ENCODE peak calls at places on chromosomes 6 and 20, in six cellular contexts. One of them, this sample, is unnamed. For H3K4me1, the result is how much of the 10 kb centered on the place peaks cover.

GRCh38 chr6:6683964-6684363 is 95.4 kb downstream of the LY86 start:
- DNase-seq in fibroblast of lung: no peak
- DNase-seq in body of pancreas: no peak
- DNase-seq in ovary: no peak
- DNase-seq in cardiac muscle cell: no peak
- DNase-seq in A549: no peak
- DNase-seq in this sample: no peak

GRCh38 chr20:9769954-9770353 is 68.9 kb downstream of the PAK5 start:
- DNase-seq in A549: no peak
- DNase-seq in fibroblast of lung: no peak
- DNase-seq in body of pancreas: no peak
- DNase-seq in ovary: no peak
- DNase-seq in cardiac muscle cell: no peak
- DNase-seq in this sample: no peak

GRCh38 chr6:156933201-156934053 is 156.2 kb downstream of the ARID1B start:
- DNase-seq in cardiac muscle cell: peak
- DNase-seq in fibroblast of lung: no peak
- DNase-seq in body of pancreas: peak
- DNase-seq in ovary: no peak
- DNase-seq in A549: no peak
- DNase-seq in this sample: no peak

GRCh38 chr20:43961541-43962471 is 47.2 kb downstream of the TOX2 start:
- DNase-seq in ovary: no peak
- DNase-seq in cardiac muscle cell: no peak
- DNase-seq in fibroblast of lung: no peak
- DNase-seq in A549: no peak
- DNase-seq in body of pancreas: no peak
- DNase-seq in this sample: no peak

GRCh38 chr6:111096246-111096645 is 8.9 kb downstream of the SLC16A10 start:
- DNase-seq in fibroblast of lung: no peak
- DNase-seq in ovary: no peak
- DNase-seq in body of pancreas: peak
- DNase-seq in cardiac muscle cell: no peak
- DNase-seq in A549: no peak
- DNase-seq in this sample: no peak

GRCh38 chr20:61252601-61253263 is 671 bp downstream of the CDH4 start:
- DNase-seq in body of pancreas: no peak
- DNase-seq in cardiac muscle cell: peak
- DNase-seq in ovary: no peak
- DNase-seq in A549: peak
- DNase-seq in fibroblast of lung: peak
- DNase-seq in this sample: no peak

GRCh38 chr20:42173440-42173839 is 555.3 kb upstream of the CHD6 start:
- DNase-seq in ovary: no peak
- DNase-seq in body of pancreas: no peak
- DNase-seq in fibroblast of lung: no peak
- DNase-seq in cardiac muscle cell: no peak
- DNase-seq in A549: no peak
- DNase-seq in this sample: peak

GRCh38 chr6:95768539-95768938 is 191.2 kb downstream of the MANEA start:
- DNase-seq in fibroblast of lung: no peak
- DNase-seq in cardiac muscle cell: peak
- DNase-seq in body of pancreas: peak
- DNase-seq in A549: no peak
- DNase-seq in ovary: no peak
- DNase-seq in this sample: no peak

GRCh38 chr6:43292341-43292740 is 5.7 kb upstream of the SLC22A7 start:
- DNase-seq in cardiac muscle cell: no peak
- DNase-seq in fibroblast of lung: no peak
- DNase-seq in body of pancreas: no peak
- DNase-seq in ovary: no peak
- DNase-seq in A549: no peak
- DNase-seq in this sample: no peak

GRCh38 chr20:48758206-48758820 is 69.5 kb downstream of the PREX1 start:
- DNase-seq in cardiac muscle cell: no peak
- DNase-seq in A549: no peak
- DNase-seq in ovary: no peak
- DNase-seq in body of pancreas: no peak
- DNase-seq in fibroblast of lung: no peak
- DNase-seq in this sample: peak

GRCh38 chr6:111601875-111602274 is 3.8 kb downstream of the TRAF3IP2 start:
- DNase-seq in cardiac muscle cell: no peak
- DNase-seq in A549: no peak
- DNase-seq in body of pancreas: peak
- DNase-seq in fibroblast of lung: peak
- DNase-seq in ovary: peak
- DNase-seq in this sample: no peak

GRCh38 chr6:16769131-16769985 is 8.1 kb upstream of the ATXN1 start:
- DNase-seq in fibroblast of lung: peak
- DNase-seq in ovary: no peak
- DNase-seq in A549: peak
- DNase-seq in cardiac muscle cell: peak
- DNase-seq in body of pancreas: peak
- DNase-seq in this sample: no peak

GRCh38 chr6:141050470-141050869 is 1082.3 kb upstream of the GJE1 start:
- DNase-seq in body of pancreas: no peak
- DNase-seq in fibroblast of lung: peak
- DNase-seq in cardiac muscle cell: no peak
- DNase-seq in A549: no peak
- DNase-seq in ovary: no peak
- DNase-seq in this sample: no peak

GRCh38 chr20:2285618-2286017 is 10.2 kb upstream of the TGM3 start:
- DNase-seq in body of pancreas: no peak
- DNase-seq in fibroblast of lung: no peak
- DNase-seq in ovary: no peak
- DNase-seq in cardiac muscle cell: no peak
- DNase-seq in A549: no peak
- DNase-seq in this sample: no peak

GRCh38 chr6:133756046-133756445 is 132.9 kb upstream of the TCF21 start:
- DNase-seq in ovary: no peak
- DNase-seq in fibroblast of lung: peak
- DNase-seq in body of pancreas: no peak
- DNase-seq in A549: no peak
- DNase-seq in cardiac muscle cell: no peak
- DNase-seq in this sample: no peak

GRCh38 chr6:69578366-69578890 is 218.4 kb downstream of the LMBRD1 start:
- DNase-seq in ovary: no peak
- DNase-seq in cardiac muscle cell: no peak
- DNase-seq in A549: no peak
- DNase-seq in fibroblast of lung: peak
- DNase-seq in body of pancreas: no peak
- DNase-seq in this sample: no peak

GRCh38 chr6:88298446-88298845 is 132.3 kb upstream of the CNR1 start:
- DNase-seq in fibroblast of lung: no peak
- DNase-seq in body of pancreas: no peak
- DNase-seq in A549: no peak
- DNase-seq in cardiac muscle cell: no peak
- DNase-seq in ovary: no peak
- DNase-seq in this sample: no peak

GRCh38 chr20:32463642-32464400 is 105.7 kb downstream of the ASXL1 start:
- DNase-seq in ovary: no peak
- DNase-seq in body of pancreas: peak
- DNase-seq in A549: no peak
- DNase-seq in cardiac muscle cell: peak
- DNase-seq in fibroblast of lung: no peak
- DNase-seq in this sample: no peak

GRCh38 chr6:49225471-49225870 is 237.6 kb downstream of the MMUT start:
- DNase-seq in cardiac muscle cell: no peak
- DNase-seq in A549: no peak
- DNase-seq in fibroblast of lung: no peak
- DNase-seq in body of pancreas: no peak
- DNase-seq in ovary: no peak
- DNase-seq in this sample: no peak

GRCh38 chr6:108653864-108654402 is 93.2 kb downstream of the FOXO3 start:
- DNase-seq in body of pancreas: peak
- DNase-seq in fibroblast of lung: peak
- DNase-seq in A549: no peak
- DNase-seq in cardiac muscle cell: no peak
- DNase-seq in ovary: peak
- DNase-seq in this sample: peak
- H3K4me1 ChIP-seq in body of pancreas: half or more
- H3K4me1 ChIP-seq in fibroblast of lung: half or more
- H3K4me1 ChIP-seq in A549: under half
- H3K4me1 ChIP-seq in cardiac muscle cell: under half
- H3K4me1 ChIP-seq in ovary: under half
- H3K4me1 ChIP-seq in this sample: half or more

GRCh38 chr6:56514395-56514794 is 128.3 kb downstream of the DST start:
- DNase-seq in fibroblast of lung: no peak
- DNase-seq in ovary: no peak
- DNase-seq in body of pancreas: no peak
- DNase-seq in cardiac muscle cell: no peak
- DNase-seq in A549: no peak
- DNase-seq in this sample: no peak

GRCh38 chr6:56516003-56516402 is 126.7 kb downstream of the DST start:
- DNase-seq in body of pancreas: no peak
- DNase-seq in fibroblast of lung: no peak
- DNase-seq in cardiac muscle cell: no peak
- DNase-seq in ovary: no peak
- DNase-seq in A549: no peak
- DNase-seq in this sample: no peak

GRCh38 chr6:56511591-56511990 is 131.1 kb downstream of the DST start:
- DNase-seq in fibroblast of lung: no peak
- DNase-seq in body of pancreas: no peak
- DNase-seq in A549: no peak
- DNase-seq in ovary: no peak
- DNase-seq in cardiac muscle cell: no peak
- DNase-seq in this sample: no peak

GRCh38 chr6:56515081-56515905 is 127.4 kb downstream of the DST start:
- DNase-seq in A549: no peak
- DNase-seq in body of pancreas: peak
- DNase-seq in fibroblast of lung: no peak
- DNase-seq in ovary: no peak
- DNase-seq in cardiac muscle cell: no peak
- DNase-seq in this sample: no peak

GRCh38 chr6:56513631-56514030 is 129.1 kb downstream of the DST start:
- DNase-seq in ovary: no peak
- DNase-seq in A549: no peak
- DNase-seq in fibroblast of lung: peak
- DNase-seq in body of pancreas: no peak
- DNase-seq in cardiac muscle cell: no peak
- DNase-seq in this sample: no peak
- H3K27ac ChIP-seq in ovary: no peak
- H3K27ac ChIP-seq in A549: no peak
- H3K27ac ChIP-seq in fibroblast of lung: no peak
- H3K27ac ChIP-seq in body of pancreas: no peak
- H3K27ac ChIP-seq in cardiac muscle cell: no peak
- H3K27ac ChIP-seq in this sample: no peak

DNA sequence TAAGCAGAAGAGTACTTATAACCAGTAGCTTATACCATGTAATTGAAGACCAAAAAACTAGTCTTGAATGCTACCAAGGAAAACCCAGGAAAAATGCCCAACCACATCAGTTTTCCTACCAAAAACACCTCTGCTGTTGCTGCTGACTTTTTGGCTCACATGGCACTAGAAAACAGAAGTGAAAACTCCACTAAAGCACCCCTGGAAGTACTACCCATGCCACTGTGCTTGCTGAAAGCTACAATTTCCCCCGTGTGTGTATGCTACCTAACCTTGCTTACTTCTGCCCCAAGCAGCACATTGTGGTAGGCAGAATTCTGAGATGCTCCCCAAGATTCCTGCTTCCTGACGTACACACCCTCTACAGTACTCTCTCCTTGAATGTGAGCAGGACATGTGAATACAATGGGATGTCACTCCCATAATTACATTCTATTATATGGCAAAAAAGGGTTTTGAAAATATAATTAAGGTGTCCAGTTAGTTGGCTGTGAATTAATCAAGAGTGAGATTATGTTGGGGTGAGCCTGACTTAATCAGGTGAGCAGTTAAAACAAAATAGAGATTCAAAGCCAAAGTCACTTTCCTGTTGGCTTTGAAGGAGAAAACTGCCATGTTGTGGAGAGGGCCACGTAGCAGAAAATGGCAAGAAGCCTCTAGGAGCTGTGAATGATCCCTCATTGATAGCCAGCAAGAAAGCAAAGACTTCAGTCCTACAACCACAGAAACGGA is 209.8 kb upstream of the MARCKS start:
- DNase-seq in A549: no peak
- DNase-seq in ovary: no peak
- DNase-seq in body of pancreas: no peak
- DNase-seq in cardiac muscle cell: no peak
- DNase-seq in fibroblast of lung: peak
- DNase-seq in this sample: no peak
- H3K4me1 ChIP-seq in A549: half or more
- H3K4me1 ChIP-seq in ovary: under half
- H3K4me1 ChIP-seq in body of pancreas: half or more
- H3K4me1 ChIP-seq in cardiac muscle cell: half or more
- H3K4me1 ChIP-seq in fibroblast of lung: under half
- H3K4me1 ChIP-seq in this sample: under half

GRCh38 chr6:38021029-38021428 is 201.5 kb downstream of the ZFAND3 start:
- DNase-seq in A549: no peak
- DNase-seq in cardiac muscle cell: no peak
- DNase-seq in body of pancreas: no peak
- DNase-seq in ovary: no peak
- DNase-seq in fibroblast of lung: no peak
- DNase-seq in this sample: no peak

GRCh38 chr6:38027685-38028373 is 208.3 kb downstream of the ZFAND3 start:
- DNase-seq in body of pancreas: no peak
- DNase-seq in ovary: no peak
- DNase-seq in A549: no peak
- DNase-seq in cardiac muscle cell: no peak
- DNase-seq in fibroblast of lung: peak
- DNase-seq in this sample: no peak

GRCh38 chr6:38021571-38021970 is 202.0 kb downstream of the ZFAND3 start:
- DNase-seq in fibroblast of lung: no peak
- DNase-seq in body of pancreas: no peak
- DNase-seq in ovary: no peak
- DNase-seq in A549: no peak
- DNase-seq in cardiac muscle cell: no peak
- DNase-seq in this sample: no peak

GRCh38 chr6:38025431-38025830 is 205.9 kb downstream of the ZFAND3 start:
- DNase-seq in body of pancreas: no peak
- DNase-seq in fibroblast of lung: peak
- DNase-seq in ovary: no peak
- DNase-seq in A549: no peak
- DNase-seq in cardiac muscle cell: no peak
- DNase-seq in this sample: no peak

DNA sequence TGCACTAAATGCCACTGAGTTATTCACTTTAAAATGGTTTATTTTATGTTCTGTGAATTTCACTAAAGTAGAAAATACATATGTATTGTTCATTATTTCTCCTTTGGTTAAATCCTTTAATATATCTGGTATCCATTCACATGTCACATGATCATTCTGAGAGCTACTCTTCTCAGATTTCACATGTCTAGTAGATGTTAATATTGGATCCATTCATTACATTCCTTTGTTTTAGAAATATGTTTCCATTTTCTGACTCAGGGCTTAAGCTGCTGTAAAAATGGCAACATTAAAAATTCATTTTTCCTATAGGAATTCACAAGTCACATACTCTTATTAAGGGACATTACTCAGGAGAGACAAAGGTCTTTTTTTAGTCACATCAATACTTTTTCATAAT is 205.4 kb downstream of the ZFAND3 start:
- DNase-seq in body of pancreas: no peak
- DNase-seq in A549: no peak
- DNase-seq in ovary: no peak
- DNase-seq in fibroblast of lung: peak
- DNase-seq in cardiac muscle cell: no peak
- DNase-seq in this sample: no peak
- H3K27ac ChIP-seq in body of pancreas: no peak
- H3K27ac ChIP-seq in A549: no peak
- H3K27ac ChIP-seq in ovary: no peak
- H3K27ac ChIP-seq in fibroblast of lung: no peak
- H3K27ac ChIP-seq in cardiac muscle cell: no peak
- H3K27ac ChIP-seq in this sample: no peak